ENCODE peak calls at places on chromosomes 1 and 21, in seven cellular contexts. One of them, this sample, is unnamed.

GRCh38 chr1:85065550-85065949 is 17.2 kb upstream of the MCOLN3 start:
- DNase-seq in GM04504: no peak
- DNase-seq in NCI-H1105 treated with DMSO at 0.1 percent for 48 hours: no peak
- DNase-seq in MM.1S: no peak
- DNase-seq in kidney tubule cell: no peak
- DNase-seq in fibroblast of the aortic adventitia: no peak
- DNase-seq in central memory CD4-positive, alpha-beta T cell: no peak
- DNase-seq in this sample: no peak

GRCh38 chr1:63721531-63722189 is 52.2 kb upstream of the ROR1 start:
- DNase-seq in GM04504: no peak
- DNase-seq in NCI-H1105 treated with DMSO at 0.1 percent for 48 hours: peak
- DNase-seq in MM.1S: no peak
- DNase-seq in kidney tubule cell: peak
- DNase-seq in fibroblast of the aortic adventitia: peak
- DNase-seq in central memory CD4-positive, alpha-beta T cell: no peak
- DNase-seq in this sample: no peak

GRCh38 chr1:43653339-43653738 is 3.4 kb downstream of the KDM4A start:
- DNase-seq in GM04504: no peak
- DNase-seq in NCI-H1105 treated with DMSO at 0.1 percent for 48 hours: no peak
- DNase-seq in MM.1S: peak
- DNase-seq in kidney tubule cell: peak
- DNase-seq in fibroblast of the aortic adventitia: peak
- DNase-seq in central memory CD4-positive, alpha-beta T cell: no peak
- DNase-seq in this sample: peak

GRCh38 chr1:150765229-150765976 is at the start of gene CTSS:
- DNase-seq in GM04504: no peak
- DNase-seq in NCI-H1105 treated with DMSO at 0.1 percent for 48 hours: no peak
- DNase-seq in MM.1S: peak
- DNase-seq in kidney tubule cell: peak
- DNase-seq in fibroblast of the aortic adventitia: peak
- DNase-seq in central memory CD4-positive, alpha-beta T cell: peak
- DNase-seq in this sample: no peak

GRCh38 chr1:27428316-27429028 is 36.0 kb downstream of the GPR3 start:
- DNase-seq in GM04504: no peak
- DNase-seq in NCI-H1105 treated with DMSO at 0.1 percent for 48 hours: no peak
- DNase-seq in MM.1S: no peak
- DNase-seq in kidney tubule cell: peak
- DNase-seq in fibroblast of the aortic adventitia: peak
- DNase-seq in central memory CD4-positive, alpha-beta T cell: no peak
- DNase-seq in this sample: peak

GRCh38 chr1:62508187-62508758 is 71.4 kb downstream of the USP1 start:
- DNase-seq in GM04504: no peak
- DNase-seq in NCI-H1105 treated with DMSO at 0.1 percent for 48 hours: peak
- DNase-seq in MM.1S: peak
- DNase-seq in kidney tubule cell: peak
- DNase-seq in fibroblast of the aortic adventitia: peak
- DNase-seq in central memory CD4-positive, alpha-beta T cell: peak
- DNase-seq in this sample: no peak

GRCh38 chr1:223031690-223032601 is 111.1 kb downstream of the TLR5 start:
- DNase-seq in GM04504: peak
- DNase-seq in NCI-H1105 treated with DMSO at 0.1 percent for 48 hours: no peak
- DNase-seq in MM.1S: no peak
- DNase-seq in kidney tubule cell: no peak
- DNase-seq in fibroblast of the aortic adventitia: peak
- DNase-seq in central memory CD4-positive, alpha-beta T cell: no peak
- DNase-seq in this sample: no peak

GRCh38 chr1:228369608-228370438 is 36.8 kb downstream of the TRIM11 start:
- DNase-seq in GM04504: no peak
- DNase-seq in NCI-H1105 treated with DMSO at 0.1 percent for 48 hours: no peak
- DNase-seq in MM.1S: no peak
- DNase-seq in kidney tubule cell: no peak
- DNase-seq in fibroblast of the aortic adventitia: no peak
- DNase-seq in central memory CD4-positive, alpha-beta T cell: no peak
- DNase-seq in this sample: no peak

GRCh38 chr1:41738475-41738874 is 180.2 kb downstream of the HIVEP3 start:
- DNase-seq in GM04504: no peak
- DNase-seq in NCI-H1105 treated with DMSO at 0.1 percent for 48 hours: no peak
- DNase-seq in MM.1S: no peak
- DNase-seq in kidney tubule cell: peak
- DNase-seq in fibroblast of the aortic adventitia: peak
- DNase-seq in central memory CD4-positive, alpha-beta T cell: no peak
- DNase-seq in this sample: no peak

GRCh38 chr21:44706026-44706705 is 5.2 kb downstream of the TSPEAR start:
- DNase-seq in GM04504: no peak
- DNase-seq in NCI-H1105 treated with DMSO at 0.1 percent for 48 hours: no peak
- DNase-seq in MM.1S: no peak
- DNase-seq in kidney tubule cell: no peak
- DNase-seq in fibroblast of the aortic adventitia: no peak
- DNase-seq in central memory CD4-positive, alpha-beta T cell: no peak
- DNase-seq in this sample: no peak

GRCh38 chr21:29441651-29442050 is 142.9 kb downstream of the BACH1 start:
- DNase-seq in GM04504: peak
- DNase-seq in NCI-H1105 treated with DMSO at 0.1 percent for 48 hours: no peak
- DNase-seq in MM.1S: no peak
- DNase-seq in kidney tubule cell: no peak
- DNase-seq in fibroblast of the aortic adventitia: peak
- DNase-seq in central memory CD4-positive, alpha-beta T cell: no peak
- DNase-seq in this sample: no peak

GRCh38 chr1:23436520-23437354 is 12.2 kb upstream of the TCEA3 start:
- DNase-seq in GM04504: no peak
- DNase-seq in NCI-H1105 treated with DMSO at 0.1 percent for 48 hours: no peak
- DNase-seq in MM.1S: peak
- DNase-seq in kidney tubule cell: no peak
- DNase-seq in fibroblast of the aortic adventitia: no peak
- DNase-seq in central memory CD4-positive, alpha-beta T cell: no peak
- DNase-seq in this sample: no peak

GRCh38 chr1:196690582-196690981 is 38.7 kb downstream of the CFH start:
- DNase-seq in GM04504: no peak
- DNase-seq in NCI-H1105 treated with DMSO at 0.1 percent for 48 hours: no peak
- DNase-seq in MM.1S: no peak
- DNase-seq in kidney tubule cell: no peak
- DNase-seq in fibroblast of the aortic adventitia: no peak
- DNase-seq in central memory CD4-positive, alpha-beta T cell: no peak
- DNase-seq in this sample: peak

This sample was measured in NCI-H2227 treated with DMSO at 0.1 percent for 48 hours.